ENCODE peak calls at places on chromosomes 4 and X, in four cellular contexts. F is neural progenitor cell, C is A549, M is lower lobe of right lung. T is an unnamed sample.

GRCh38 chr4:90443231-90443630 is 316.0 kb downstream of the CCSER1 start:
- DNase-seq in F (no peak), C (no peak), M (no peak), T (peak; percentile 82)

GRCh38 chrX:53048169-53049126 is at the start of gene GPR173:
- DNase-seq in F (peak; percentile 74), C (no peak), M (peak; percentile 50), T (no peak)

GRCh38 chrX:103628386-103629290 is at the start of gene TCEAL1:
- DNase-seq in F (peak; percentile 76), C (peak; percentile 61), M (peak; percentile 74), T (no peak)

GRCh38 chr4:72471816-72472215 is 97.2 kb downstream of the ADAMTS3 start:
- DNase-seq in F (peak; percentile 23), C (no peak), M (no peak), T (no peak)

GRCh38 chr4:74859163-74859562 is 64.8 kb upstream of the BTC start:
- DNase-seq in F (no peak), C (no peak), M (no peak), T (no peak)

GRCh38 chrX:119745283-119745848 is 13.0 kb upstream of the SOWAHD start:
- DNase-seq in F (no peak), C (no peak), M (no peak), T (no peak)

GRCh38 chr4:84672177-84672576 is 89.2 kb downstream of the CDS1 start:
- DNase-seq in F (no peak), C (no peak), M (no peak), T (no peak)

GRCh38 chrX:113059714-113060113 is 219.1 kb upstream of the AMOT start:
- DNase-seq in F (no peak), C (no peak), M (no peak), T (no peak)

DNA sequence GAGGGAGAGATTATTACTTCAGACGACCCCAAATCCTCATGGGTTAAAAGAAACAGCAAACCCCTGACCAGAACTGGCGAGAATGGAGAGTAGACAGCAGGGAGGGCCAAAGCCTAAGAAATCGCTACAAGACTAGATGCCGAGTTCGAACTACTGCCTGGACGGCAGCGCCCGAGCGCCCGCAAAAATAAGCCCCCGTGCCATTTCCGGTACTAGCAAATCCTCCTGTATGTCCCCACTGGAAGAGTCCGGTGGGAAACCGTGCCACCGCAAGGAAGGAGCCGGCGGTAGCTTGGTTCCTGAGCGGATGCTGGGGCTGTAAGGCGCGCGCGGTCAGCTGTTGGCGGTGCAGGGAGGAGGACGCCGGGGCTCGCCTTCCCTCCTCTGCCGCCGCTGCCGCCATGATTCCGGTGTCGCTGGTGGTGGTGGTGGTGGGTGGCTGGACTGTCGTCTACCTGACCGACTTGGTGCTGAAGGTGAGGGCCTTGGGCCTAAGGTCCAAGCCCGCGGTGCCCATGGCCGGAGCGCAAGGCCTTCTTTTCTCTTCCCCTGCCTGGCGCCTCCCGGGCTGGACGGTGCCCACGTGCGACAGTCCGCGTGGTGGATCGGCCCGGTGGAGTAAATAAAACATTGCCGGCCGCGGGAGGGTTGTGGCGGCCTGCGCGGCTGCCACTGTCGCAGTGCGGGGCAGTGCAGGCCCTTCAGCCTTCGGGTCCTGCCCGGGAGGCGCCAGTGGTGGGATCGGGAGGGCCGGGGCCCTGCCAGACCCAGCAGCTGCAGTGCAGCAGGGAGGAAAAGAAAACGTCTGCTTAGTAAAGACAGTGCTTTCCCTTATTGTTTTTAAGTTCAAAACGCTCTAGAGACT is at the start of gene MBTPS2:
- DNase-seq in F (peak; percentile 84), C (peak; percentile 92), M (peak; percentile 84), T (peak; percentile 68)
- TF ChIP-seq CTCF in F (peak; percentile 25), C (no peak), M (no peak), T (peak; percentile 61)

GRCh38 chr4:76762136-76763130 is 135.5 kb downstream of the SOWAHB start:
- DNase-seq in F (no peak), C (no peak), M (no peak), T (no peak)

GRCh38 chr4:76760214-76760613 is 137.7 kb downstream of the SOWAHB start:
- DNase-seq in F (no peak), C (no peak), M (no peak), T (no peak)

GRCh38 chr4:76765473-76766183 is 132.3 kb downstream of the SOWAHB start:
- DNase-seq in F (no peak), C (no peak), M (no peak), T (no peak)

GRCh38 chr4:76767983-76768382 is 130.0 kb downstream of the SOWAHB start:
- DNase-seq in F (no peak), C (peak; percentile 19), M (no peak), T (no peak)

DNA sequence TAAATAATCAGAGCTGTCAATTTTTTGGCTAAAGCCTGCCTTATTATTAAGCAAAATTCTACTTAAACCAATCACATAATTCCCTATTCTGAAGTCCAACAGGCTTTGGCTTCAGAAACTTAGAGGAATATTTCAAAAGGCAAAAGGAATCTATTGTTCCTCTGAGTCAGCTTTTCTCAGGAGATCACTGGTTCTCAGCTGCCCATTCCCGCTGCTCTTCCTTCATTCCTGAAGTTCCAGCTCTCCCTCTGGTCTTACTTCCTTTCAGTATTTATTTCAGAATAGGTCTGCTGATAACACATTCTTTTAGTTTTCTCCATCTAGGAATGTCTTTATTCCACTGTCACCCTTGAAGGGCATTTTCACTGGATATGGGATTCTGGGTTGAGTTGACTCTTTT is 133.7 kb downstream of the SOWAHB start:
- DNase-seq in F (peak; percentile 20), C (no peak), M (no peak), T (no peak)
- H3K27ac ChIP-seq in F (peak overlapping the region; percentile 2), C (no peak overlapping the region), M (no peak overlapping the region), T (peak overlapping the region; percentile 4)

GRCh38 chrX:69027181-69028005 is 137.9 kb downstream of the PJA1 start:
- DNase-seq in F (no peak), C (peak; percentile 23), M (no peak), T (peak; percentile 98)

GRCh38 chrX:69031181-69031580 is 134.1 kb downstream of the PJA1 start:
- DNase-seq in F (peak; percentile 75), C (no peak), M (no peak), T (no peak)

GRCh38 chrX:69028006-69028760 is 137.1 kb downstream of the PJA1 start:
- DNase-seq in F (no peak), C (no peak), M (no peak), T (no peak)

GRCh38 chrX:69029696-69030245 is 135.5 kb downstream of the PJA1 start:
- DNase-seq in F (no peak), C (no peak), M (no peak), T (no peak)

GRCh38 chrX:69028761-69029120 is 136.5 kb downstream of the PJA1 start:
- DNase-seq in F (no peak), C (no peak), M (no peak), T (peak; percentile 21)
- H3K4me1 ChIP-seq in F (peaks cover 6% of the 10 kb centered on the region), C (peaks cover 10% of the 10 kb centered on the region), M (peaks cover 11% of the 10 kb centered on the region), T (peaks cover 52% of the 10 kb centered on the region)

DNA sequence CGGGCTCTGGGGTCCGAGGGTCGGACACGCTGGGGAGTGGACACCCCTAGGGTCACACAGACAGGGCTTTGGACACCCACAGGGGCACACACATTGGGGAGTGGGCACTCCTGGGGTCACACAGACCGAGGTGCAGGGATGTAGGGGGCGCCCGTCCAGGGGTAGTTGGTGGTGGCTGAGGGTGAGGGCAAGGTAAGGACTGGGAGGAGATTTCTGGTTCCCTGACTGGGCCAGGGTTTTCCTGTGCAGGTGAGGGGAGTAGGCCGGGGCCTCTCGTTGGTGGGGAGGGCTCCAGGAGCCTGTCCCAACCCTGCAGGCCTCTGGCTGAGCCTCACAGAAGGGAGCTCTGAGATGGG is 21.9 kb upstream of the WDR45 start:
- DNase-seq in F (no peak), C (no peak), M (no peak), T (no peak)
- TF ChIP-seq CTCF in F (peak; percentile 31), C (no peak), M (no peak), T (no peak)

GRCh38 chr4:87092389-87093141 is 127.9 kb downstream of the KLHL8 start:
- DNase-seq in F (no peak), C (peak; percentile 74), M (peak; percentile 86), T (peak; percentile 93)
- H3K27ac ChIP-seq in F (no peak overlapping the region), C (peak overlapping the region; percentile 66), M (peak overlapping the region; percentile 19), T (peak overlapping the region; percentile 62)

DNA sequence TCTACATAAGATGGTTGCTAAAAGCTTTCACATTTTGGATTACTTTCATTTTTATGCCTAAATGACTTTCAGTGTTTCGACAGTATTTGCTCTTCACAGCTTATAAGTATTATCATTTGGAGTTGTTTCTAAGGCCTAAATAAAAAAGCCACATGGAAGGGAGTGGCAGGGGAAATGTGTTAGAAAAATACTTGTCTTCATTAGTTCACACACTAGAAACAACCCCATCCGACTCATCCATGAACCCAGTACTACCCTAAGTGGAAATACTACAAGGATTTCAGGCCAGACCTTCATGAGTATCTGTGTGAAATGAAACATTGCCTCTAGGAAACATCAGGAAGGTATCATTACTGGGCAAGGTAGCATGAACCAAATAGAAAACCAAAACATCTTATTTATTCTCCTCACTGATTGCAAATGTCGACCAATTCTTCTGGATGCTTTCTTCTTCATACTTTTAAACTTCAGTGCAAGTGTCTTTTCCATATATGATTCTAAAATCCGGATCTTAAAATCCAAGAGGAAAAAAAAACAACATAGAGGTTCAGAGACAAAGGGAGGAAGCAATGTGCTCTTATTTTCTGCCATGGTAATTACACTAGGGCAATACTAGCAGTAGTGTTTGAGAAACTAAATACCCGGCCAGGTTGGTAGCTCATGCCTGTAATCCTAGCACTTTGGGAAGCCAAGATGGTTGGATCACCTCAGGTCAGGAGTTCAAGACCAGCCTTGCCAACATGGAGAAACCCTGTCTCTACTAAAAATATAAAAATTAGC is 349.4 kb downstream of the ARHGAP24 start:
- DNase-seq in F (no peak), C (no peak), M (no peak), T (no peak)
- H3K4me1 ChIP-seq in F (peaks cover 25% of the 10 kb centered on the region), C (peaks cover 49% of the 10 kb centered on the region), M (peaks cover 20% of the 10 kb centered on the region), T (no peaks in the 10 kb centered on the region)

GRCh38 chrX:39261446-39262147 is 460.3 kb downstream of the MID1IP1 start:
- DNase-seq in F (peak; percentile 45), C (peak; percentile 26), M (no peak), T (peak; percentile 76)
- TF ChIP-seq CTCF in F (peak; percentile 74), C (peak; percentile 26), M (peak; percentile 55), T (peak; percentile 61)

DNA sequence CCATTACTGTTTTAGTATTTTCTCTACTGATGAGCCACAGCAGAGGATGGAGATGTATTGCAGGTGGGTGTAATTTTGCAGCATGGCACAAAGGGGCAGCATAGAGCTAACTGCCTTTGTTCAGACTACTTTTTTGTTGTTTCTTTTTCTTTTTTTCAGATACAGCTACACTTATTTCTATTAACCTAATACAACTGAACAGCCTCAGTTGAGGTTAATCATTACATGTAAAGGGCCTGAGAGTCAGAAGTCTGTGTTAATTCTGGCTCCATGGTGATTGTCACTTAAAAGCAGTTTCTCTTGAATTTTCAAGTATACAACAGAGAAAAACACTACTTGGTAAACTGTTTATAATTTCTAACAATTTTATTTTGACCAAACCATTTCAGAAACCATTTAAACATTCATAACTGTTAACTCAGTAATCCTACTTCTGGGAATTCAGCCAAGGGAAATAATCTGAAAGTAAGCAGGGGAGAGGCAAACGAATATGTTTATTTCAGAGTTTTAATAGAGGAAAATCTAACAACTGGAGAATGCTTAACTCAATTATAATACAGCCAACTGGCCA is 13.9 kb upstream of the PPEF2 start:
- DNase-seq in F (peak; percentile 49), C (peak; percentile 44), M (no peak), T (peak; percentile 33)
- H3K27ac ChIP-seq in F (no peak overlapping the region), C (no peak overlapping the region), M (no peak overlapping the region), T (no peak overlapping the region)

T was measured in foreskin keratinocyte.